ENCODE peak calls at places on chromosomes 7 and 10, in eight cellular contexts. C, B, Z, T, O, N, Y and H are unnamed samples.

GRCh38 chr10:93567277-93568104 is 1.0 kb downstream of the FFAR4 start:
- DNase-seq in C (no peak), B (no peak), Z (no peak), T (no peak), O (no peak), N (no peak), Y (no peak), H (no peak)

GRCh38 chr10:34585422-34586115 is 229.5 kb downstream of the PARD3 start:
- DNase-seq in C (peak), B (no peak), Z (no peak), T (no peak), O (no peak), N (no peak), Y (no peak), H (no peak)

GRCh38 chr10:83820033-83820432 is 319.3 kb upstream of the GHITM start:
- DNase-seq in C (no peak), B (no peak), Z (no peak), T (no peak), O (no peak), N (no peak), Y (no peak), H (no peak)

GRCh38 chr10:35712486-35712885 is 70.4 kb upstream of the FZD8 start:
- DNase-seq in C (no peak), B (no peak), Z (no peak), T (no peak), O (no peak), N (no peak), Y (no peak), H (no peak)

GRCh38 chr7:44541876-44542610 is 913 bp upstream of the NPC1L1 start:
- DNase-seq in C (no peak), B (no peak), Z (no peak), T (no peak), O (no peak), N (no peak), Y (no peak), H (no peak)

GRCh38 chr7:19403691-19404090 is 258.5 kb upstream of the FERD3L start:
- DNase-seq in C (no peak), B (no peak), Z (no peak), T (no peak), O (no peak), N (no peak), Y (no peak), H (no peak)

GRCh38 chr7:128697301-128697905 is 25.3 kb downstream of the GARIN1A start:
- DNase-seq in C (peak), B (peak), Z (peak), T (peak), O (peak), N (peak), Y (peak), H (peak)

GRCh38 chr7:101941481-101942383 is 124.3 kb downstream of the CUX1 start:
- DNase-seq in C (peak), B (no peak), Z (no peak), T (no peak), O (peak), N (peak), Y (no peak), H (no peak)

GRCh38 chr10:11009471-11010308 is 8.0 kb upstream of the CELF2 start:
- DNase-seq in C (peak), B (no peak), Z (no peak), T (no peak), O (no peak), N (peak), Y (peak), H (no peak)

GRCh38 chr7:135253851-135254815 is 20.5 kb downstream of the STRA8 start:
- DNase-seq in C (peak), B (peak), Z (no peak), T (no peak), O (peak), N (peak), Y (peak), H (peak)

GRCh38 chr10:122468923-122469781 is 7.8 kb downstream of the HTRA1 start:
- DNase-seq in C (peak), B (no peak), Z (no peak), T (no peak), O (no peak), N (peak), Y (peak), H (no peak)

GRCh38 chr10:86968271-86968993 is at the start of gene ADIRF:
- DNase-seq in C (no peak), B (peak), Z (peak), T (peak), O (peak), N (peak), Y (no peak), H (no peak)

GRCh38 chr10:73253226-73253557 is 748 bp upstream of the MRPS16 start:
- DNase-seq in C (peak), B (no peak), Z (no peak), T (no peak), O (no peak), N (no peak), Y (no peak), H (no peak)

GRCh38 chr7:151131622-151132293 is 35.7 kb downstream of the GBX1 start:
- DNase-seq in C (no peak), B (peak), Z (no peak), T (peak), O (no peak), N (no peak), Y (no peak), H (no peak)

GRCh38 chr10:54614062-54614461 is 187.0 kb downstream of the PCDH15 start:
- DNase-seq in C (peak), B (no peak), Z (no peak), T (no peak), O (no peak), N (no peak), Y (no peak), H (no peak)

GRCh38 chr7:151690597-151690996 is 170.9 kb upstream of the RHEB start:
- DNase-seq in C (peak), B (no peak), Z (no peak), T (no peak), O (no peak), N (no peak), Y (no peak), H (no peak)

GRCh38 chr7:48105045-48105444 is 16.0 kb downstream of the UPP1 start:
- DNase-seq in C (no peak), B (no peak), Z (no peak), T (no peak), O (no peak), N (no peak), Y (no peak), H (no peak)

GRCh38 chr7:48099781-48100180 is 10.7 kb downstream of the UPP1 start:
- DNase-seq in C (no peak), B (no peak), Z (no peak), T (no peak), O (no peak), N (no peak), Y (no peak), H (no peak)

GRCh38 chr7:48101352-48101751 is 12.3 kb downstream of the UPP1 start:
- DNase-seq in C (no peak), B (no peak), Z (no peak), T (no peak), O (no peak), N (no peak), Y (no peak), H (no peak)

GRCh38 chr7:48102530-48102929 is 13.5 kb downstream of the UPP1 start:
- DNase-seq in C (no peak), B (no peak), Z (no peak), T (no peak), O (no peak), N (no peak), Y (no peak), H (no peak)

DNA sequence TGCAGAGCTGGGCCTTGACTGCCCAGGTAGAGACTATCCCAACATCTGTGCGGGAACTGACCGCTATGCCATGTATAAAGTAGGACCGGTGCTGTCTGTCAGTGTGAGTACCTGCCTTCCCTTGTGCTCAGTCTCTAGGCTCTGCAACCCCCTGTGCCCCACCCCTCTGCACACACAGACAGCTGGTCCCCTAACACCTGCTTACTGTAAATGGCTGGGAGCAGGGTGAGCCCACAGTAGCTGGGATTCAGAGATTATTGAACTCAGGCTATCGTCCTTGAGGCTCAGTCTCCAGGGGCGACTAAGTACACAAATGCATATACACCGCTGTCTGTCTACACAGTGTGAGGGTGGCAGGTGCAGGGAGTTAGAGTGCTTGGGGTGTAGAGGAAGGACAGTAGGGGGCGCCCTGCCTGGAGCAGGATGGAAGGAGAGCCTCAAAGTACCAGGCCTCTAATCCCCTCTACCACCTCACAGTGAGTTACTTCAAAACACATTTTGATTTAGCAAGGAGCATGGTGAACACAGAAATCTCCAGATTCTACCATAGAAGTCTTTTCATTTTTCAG is 12.9 kb downstream of the UPP1 start:
- DNase-seq in C (no peak), B (no peak), Z (no peak), T (no peak), O (no peak), N (no peak), Y (no peak), H (no peak)
- TF ChIP-seq CTCF in C (peak), B (peak), Z (peak), T (no peak), O (no peak), N (peak), Y (peak), H (no peak)

GRCh38 chr7:28300488-28300887 is 111.8 kb upstream of the CREB5 start:
- DNase-seq in C (no peak), B (no peak), Z (no peak), T (no peak), O (no peak), N (no peak), Y (no peak), H (no peak)

GRCh38 chr7:28301148-28301641 is 111.1 kb upstream of the CREB5 start:
- DNase-seq in C (peak), B (peak), Z (no peak), T (no peak), O (peak), N (peak), Y (no peak), H (no peak)

GRCh38 chr7:28298870-28299484 is 113.3 kb upstream of the CREB5 start:
- DNase-seq in C (peak), B (no peak), Z (no peak), T (no peak), O (no peak), N (peak), Y (no peak), H (peak)

GRCh38 chr7:28297821-28298439 is 114.4 kb upstream of the CREB5 start:
- DNase-seq in C (no peak), B (no peak), Z (no peak), T (no peak), O (no peak), N (no peak), Y (no peak), H (no peak)

DNA sequence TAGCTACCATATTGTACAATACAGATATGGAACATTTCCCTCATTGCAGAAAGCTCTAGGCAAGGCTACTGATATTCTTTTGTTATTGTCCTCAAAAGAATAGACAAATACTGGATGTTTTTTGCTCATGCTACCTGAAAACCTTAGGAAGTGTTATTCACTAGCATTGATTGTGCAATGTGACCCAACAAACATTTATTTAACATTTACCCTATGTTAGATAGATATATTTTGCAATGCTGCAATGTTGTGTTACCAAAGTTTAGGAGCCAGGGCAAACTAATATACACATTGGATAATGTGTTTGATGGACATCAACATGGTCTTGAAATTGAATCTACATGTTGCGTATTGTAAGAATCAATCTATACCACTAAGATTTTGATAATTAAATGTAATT is 112.8 kb upstream of the CREB5 start:
- DNase-seq in C (no peak), B (no peak), Z (no peak), T (no peak), O (no peak), N (no peak), Y (no peak), H (no peak)
- TF ChIP-seq CTCF in C (no peak), B (no peak), Z (no peak), T (no peak), O (no peak), N (no peak), Y (no peak), H (no peak)

DNA sequence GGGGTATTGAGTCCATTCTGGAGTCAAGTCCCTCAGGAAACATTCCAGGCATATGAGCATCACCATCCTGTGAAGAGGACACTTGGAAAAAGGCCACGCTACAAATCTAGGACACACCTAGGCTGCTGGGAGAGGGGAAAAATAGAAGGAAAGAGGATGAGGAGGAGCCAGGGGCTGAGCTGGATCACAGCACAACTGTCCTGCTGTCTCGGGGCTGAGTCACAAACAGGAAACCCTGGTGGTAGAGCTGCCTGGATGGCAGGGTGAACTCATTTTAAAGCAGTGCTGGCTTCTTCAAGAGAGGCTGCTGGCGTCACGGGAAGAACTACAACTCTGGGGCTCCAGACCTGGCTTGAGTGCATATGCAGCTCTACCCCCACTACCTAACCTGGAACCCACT is 151.5 kb downstream of the RNF216 start:
- DNase-seq in C (peak), B (peak), Z (no peak), T (no peak), O (no peak), N (peak), Y (no peak), H (no peak)
- TF ChIP-seq CTCF in C (no peak), B (no peak), Z (no peak), T (no peak), O (no peak), N (peak), Y (peak), H (no peak)

GRCh38 chr7:36312064-36312914 is 77.4 kb upstream of the ANLN start:
- DNase-seq in C (peak), B (no peak), Z (no peak), T (peak), O (peak), N (no peak), Y (no peak), H (peak)
- TF ChIP-seq CTCF in C (peak), B (no peak), Z (peak), T (peak), O (no peak), N (no peak), Y (no peak), H (peak)

GRCh38 chr7:41047192-41047591 is 655.7 kb downstream of the INHBA start:
- DNase-seq in C (no peak), B (no peak), Z (no peak), T (no peak), O (no peak), N (no peak), Y (no peak), H (no peak)

GRCh38 chr7:41046778-41047177 is 656.1 kb downstream of the INHBA start:
- DNase-seq in C (no peak), B (no peak), Z (no peak), T (no peak), O (no peak), N (no peak), Y (no peak), H (no peak)

GRCh38 chr7:41047789-41048191 is 655.1 kb downstream of the INHBA start:
- DNase-seq in C (peak), B (no peak), Z (no peak), T (no peak), O (no peak), N (peak), Y (peak), H (no peak)

GRCh38 chr7:41046221-41046761 is 656.6 kb downstream of the INHBA start:
- DNase-seq in C (peak), B (no peak), Z (no peak), T (no peak), O (no peak), N (no peak), Y (peak), H (no peak)

DNA sequence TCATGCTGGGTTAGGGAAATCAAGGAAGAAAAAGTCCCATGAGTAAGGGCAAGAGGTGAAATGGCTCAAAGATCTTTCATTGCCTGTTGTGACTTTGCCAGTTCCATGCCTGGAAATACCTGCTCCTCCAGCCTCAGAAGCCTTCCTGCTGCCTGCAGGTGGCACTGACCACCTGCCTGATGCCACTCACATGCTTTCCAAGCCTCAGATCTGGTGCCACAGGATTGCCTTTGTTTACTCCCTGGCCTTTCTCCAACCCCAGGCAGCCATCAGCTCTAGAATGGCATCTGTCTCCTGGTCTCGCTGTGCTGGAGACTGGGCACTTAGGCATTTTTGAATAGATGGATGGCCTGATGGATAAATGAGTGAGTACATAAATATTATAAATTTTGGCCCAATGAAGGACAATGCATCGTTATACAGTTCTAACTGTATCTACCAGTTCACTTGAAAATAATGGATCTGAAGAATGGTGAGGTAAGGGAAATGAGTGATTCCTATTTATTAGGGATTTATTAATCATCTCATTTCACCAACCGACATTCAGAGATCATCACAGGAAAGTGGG is 657.2 kb downstream of the INHBA start:
- DNase-seq in C (no peak), B (no peak), Z (no peak), T (no peak), O (peak), N (no peak), Y (no peak), H (no peak)
- TF ChIP-seq CTCF in C (no peak), B (no peak), Z (peak), T (no peak), O (no peak), N (no peak), Y (no peak), H (no peak)

GRCh38 chr10:128571745-128572144 is 445.5 kb upstream of the MKI67 start:
- DNase-seq in C (no peak), B (no peak), Z (no peak), T (no peak), O (no peak), N (no peak), Y (no peak), H (no peak)
- TF ChIP-seq CTCF in C (no peak), B (no peak), Z (no peak), T (no peak), O (no peak), N (no peak), Y (no peak), H (no peak)

DNA sequence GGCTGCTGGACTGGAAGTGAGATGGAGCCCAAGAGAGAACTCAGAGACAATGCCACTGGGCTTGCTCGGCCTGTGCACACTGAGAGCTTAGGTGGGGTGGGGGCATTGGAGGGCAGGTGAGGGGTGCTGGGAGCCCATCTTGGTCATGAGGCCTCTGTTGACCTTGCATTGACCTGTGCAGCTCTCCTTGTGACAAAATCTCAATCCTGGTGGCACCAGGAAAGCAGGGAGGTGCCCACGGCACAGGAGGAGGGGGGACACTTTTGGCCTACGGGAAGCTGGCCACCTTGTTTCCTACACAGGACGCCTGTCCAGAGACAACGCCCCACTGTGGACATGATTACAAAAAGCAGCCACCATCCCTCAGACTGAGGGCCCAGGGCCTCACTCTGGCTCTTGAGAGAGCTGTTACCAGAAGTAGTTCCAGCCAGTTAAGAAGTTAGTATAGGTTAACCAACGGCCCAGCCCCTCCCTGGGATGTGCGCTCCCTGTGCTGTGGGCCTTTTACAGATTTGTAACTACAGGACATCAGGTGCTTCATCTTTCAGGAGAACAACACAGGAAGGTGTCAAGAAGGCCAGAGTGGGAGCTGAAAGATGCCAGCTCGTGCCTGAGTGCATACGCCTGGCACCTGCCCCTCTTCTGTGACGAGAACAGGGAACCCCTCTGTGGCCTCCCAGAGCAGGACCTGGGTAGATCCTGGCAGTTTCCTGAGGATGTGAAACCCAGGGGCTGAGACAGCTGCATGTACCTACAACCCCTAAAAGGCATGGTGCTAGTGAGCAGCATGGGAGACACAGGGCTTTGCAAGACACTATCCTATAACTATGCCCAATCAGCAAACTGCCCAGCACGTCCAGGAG is 10.3 kb downstream of the PKD1L1 start:
- DNase-seq in C (no peak), B (no peak), Z (peak), T (no peak), O (no peak), N (no peak), Y (no peak), H (no peak)
- TF ChIP-seq CTCF in C (no peak), B (no peak), Z (peak), T (no peak), O (no peak), N (no peak), Y (no peak), H (no peak)

DNA sequence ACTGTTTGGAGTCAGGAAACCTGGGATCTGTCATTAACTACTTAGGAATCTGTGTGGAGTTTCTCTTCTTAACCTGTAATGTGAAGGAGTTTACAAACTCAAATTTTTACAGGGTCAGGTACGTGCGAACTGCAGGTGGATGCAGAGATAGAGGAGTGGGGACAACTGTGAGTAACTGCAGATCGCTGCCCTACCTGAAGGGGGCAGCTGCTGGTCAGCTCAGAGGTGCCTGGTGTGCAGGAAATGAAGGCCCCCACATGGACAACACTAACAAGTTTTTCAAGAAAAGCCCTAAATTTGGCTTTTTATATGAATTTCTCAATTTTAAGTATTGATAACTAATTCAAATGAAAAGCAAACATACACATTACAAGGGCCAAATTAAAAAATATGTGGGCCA is 380.0 kb downstream of the REEP3 start:
- DNase-seq in C (no peak), B (no peak), Z (no peak), T (no peak), O (no peak), N (no peak), Y (no peak), H (no peak)
- TF ChIP-seq CTCF in C (peak), B (no peak), Z (peak), T (no peak), O (no peak), N (peak), Y (peak), H (peak)

GRCh38 chr10:45313264-45313873 is 2.0 kb downstream of the OR13A1 start:
- DNase-seq in C (no peak), B (no peak), Z (no peak), T (no peak), O (no peak), N (no peak), Y (no peak), H (no peak)

GRCh38 chr10:45308707-45309106 is 6.7 kb downstream of the OR13A1 start:
- DNase-seq in C (peak), B (no peak), Z (no peak), T (no peak), O (no peak), N (no peak), Y (no peak), H (no peak)
- TF ChIP-seq CTCF in C (no peak), B (no peak), Z (peak), T (no peak), O (no peak), N (no peak), Y (no peak), H (no peak)